ENCODE peak calls at places on chromosomes 13 and 19, in four cellular contexts. D, M, J and L are unnamed samples.

GRCh38 chr13:101231751-101232428 is 184.4 kb downstream of the NALCN start:
- DNase-seq in D (no peak), M (no peak), J (no peak), L (no peak)

GRCh38 chr13:77733674-77734073 is 36.2 kb downstream of the SLAIN1 start:
- DNase-seq in D (no peak), M (no peak), J (no peak), L (peak; percentile 99)

GRCh38 chr13:80339578-80339840 is 1.4 kb downstream of the SPRY2 start:
- DNase-seq in D (no peak), M (no peak), J (no peak), L (no peak)

GRCh38 chr19:49718511-49718910 is 27.6 kb downstream of the CPT1C start:
- DNase-seq in D (no peak), M (no peak), J (no peak), L (no peak)

GRCh38 chr13:30091035-30091434 is 216.3 kb downstream of the KATNAL1 start:
- DNase-seq in D (no peak), M (no peak), J (no peak), L (no peak)

GRCh38 chr19:14152713-14153112 is 16.3 kb upstream of the ASF1B start:
- DNase-seq in D (no peak), M (no peak), J (no peak), L (no peak)

GRCh38 chr13:111174377-111174776 is 59.3 kb downstream of the ARHGEF7 start:
- DNase-seq in D (no peak), M (no peak), J (no peak), L (no peak)

GRCh38 chr19:35249146-35249847 is 495 bp downstream of the LSR start:
- DNase-seq in D (no peak), M (no peak), J (no peak), L (no peak)

GRCh38 chr19:2114218-2114617 is 17.5 kb downstream of the IZUMO4 start:
- DNase-seq in D (no peak), M (no peak), J (no peak), L (no peak)

GRCh38 chr19:14519860-14520407 is 1.7 kb upstream of the DNAJB1 start:
- DNase-seq in D (no peak), M (no peak), J (peak; percentile 70), L (no peak)

GRCh38 chr13:110257408-110257807 is 49.5 kb downstream of the COL4A1 start:
- DNase-seq in D (no peak), M (no peak), J (no peak), L (no peak)

GRCh38 chr13:65844266-65844841 is 1385.8 kb downstream of the PCDH9 start:
- DNase-seq in D (no peak), M (no peak), J (no peak), L (no peak)

GRCh38 chr19:10808937-10809655 is 26.9 kb downstream of the TMED1 start:
- DNase-seq in D (no peak), M (no peak), J (peak; percentile 55), L (no peak)

GRCh38 chr13:51453308-51453958 is 597 bp upstream of the INTS6 start:
- DNase-seq in D (peak; percentile 72), M (peak; percentile 71), J (no peak), L (peak; percentile 94)

GRCh38 chr13:32783067-32783466 is 196.8 kb downstream of the PDS5B start:
- DNase-seq in D (no peak), M (no peak), J (no peak), L (no peak)

GRCh38 chr19:55253842-55254624 is 4.8 kb downstream of the PPP6R1 start:
- DNase-seq in D (no peak), M (peak; percentile 57), J (no peak), L (no peak)

GRCh38 chr19:10532457-10532856 is 11.2 kb upstream of the ATG4D start:
- DNase-seq in D (no peak), M (no peak), J (no peak), L (no peak)

GRCh38 chr19:49488046-49488862 is 846 bp downstream of the RPL13A start:
- DNase-seq in D (no peak), M (no peak), J (no peak), L (peak; percentile 42)

GRCh38 chr19:40262422-40262821 is 22.7 kb downstream of the AKT2 start:
- DNase-seq in D (no peak), M (no peak), J (no peak), L (no peak)

GRCh38 chr19:1852294-1852646 is 4.0 kb upstream of the REXO1 start:
- DNase-seq in D (no peak), M (no peak), J (no peak), L (peak; percentile 38)